ENCODE peak calls at places on chromosome 16, in five cellular contexts. S, A, R, N and F are unnamed samples.

GRCh38 chr16:67212766-67213165 is 13.8 kb downstream of the ELMO3 start:
- DNase-seq in N (no peak), R (no peak), A (no peak), S (no peak), F (no peak)

GRCh38 chr16:10557750-10558149 is 22.6 kb downstream of the EMP2 start:
- DNase-seq in S (no peak), N (no peak), R (no peak), A (no peak), F (no peak)

GRCh38 chr16:66478733-66479511 is 51.8 kb downstream of the BEAN1 start:
- DNase-seq in S (peak; percentile 40), N (no peak), A (peak; percentile 87), R (no peak), F (peak; percentile 63)

GRCh38 chr16:15482068-15482747 is 47.8 kb downstream of the BMERB1 start:
- DNase-seq in N (no peak), A (peak; percentile 90), R (no peak), S (peak; percentile 99), F (peak; percentile 6)

GRCh38 chr16:68538880-68539701 is at the start of gene ZFP90:
- DNase-seq in S (peak; percentile 78), R (peak; percentile 84), N (peak; percentile 83), A (peak; percentile 92), F (peak; percentile 94)

GRCh38 chr16:56451753-56452689 is 667 bp downstream of the OGFOD1 start:
- DNase-seq in R (no peak), N (peak; percentile 37), A (peak; percentile 28), S (peak; percentile 31), F (peak; percentile 12)

GRCh38 chr16:50692999-50693781 is at the start of gene NOD2:
- DNase-seq in S (no peak), R (no peak), N (no peak), A (peak; percentile 53), F (peak; percentile 24)

GRCh38 chr16:74567901-74568300 is 39.0 kb downstream of the GLG1 start:
- DNase-seq in N (no peak), S (no peak), R (no peak), A (no peak), F (no peak)

GRCh38 chr16:56675685-56676210 is 6.1 kb downstream of the MT1H start:
- DNase-seq in N (no peak), A (peak; percentile 86), R (no peak), S (no peak), F (no peak)

GRCh38 chr16:7615565-7615964 is 282.9 kb downstream of the RBFOX1 start:
- DNase-seq in A (no peak), S (no peak), R (no peak), N (no peak), F (no peak)
- TF ChIP-seq CTCF in A (peak; percentile 33), S (no peak), R (no peak), N (no peak), F (no peak)

GRCh38 chr16:85676466-85676865 is 12.3 kb downstream of the GINS2 start:
- DNase-seq in N (no peak), S (no peak), R (no peak), A (no peak), F (no peak)

GRCh38 chr16:85674828-85675227 is 13.9 kb downstream of the GINS2 start:
- DNase-seq in N (no peak), S (no peak), R (no peak), A (no peak), F (no peak)

GRCh38 chr16:85673529-85674417 is 15.0 kb downstream of the GINS2 start:
- DNase-seq in N (no peak), S (peak; percentile 75), A (no peak), R (no peak), F (no peak)

GRCh38 chr16:85674418-85674755 is 14.4 kb downstream of the GINS2 start:
- DNase-seq in N (no peak), R (no peak), S (no peak), A (no peak), F (no peak)

DNA sequence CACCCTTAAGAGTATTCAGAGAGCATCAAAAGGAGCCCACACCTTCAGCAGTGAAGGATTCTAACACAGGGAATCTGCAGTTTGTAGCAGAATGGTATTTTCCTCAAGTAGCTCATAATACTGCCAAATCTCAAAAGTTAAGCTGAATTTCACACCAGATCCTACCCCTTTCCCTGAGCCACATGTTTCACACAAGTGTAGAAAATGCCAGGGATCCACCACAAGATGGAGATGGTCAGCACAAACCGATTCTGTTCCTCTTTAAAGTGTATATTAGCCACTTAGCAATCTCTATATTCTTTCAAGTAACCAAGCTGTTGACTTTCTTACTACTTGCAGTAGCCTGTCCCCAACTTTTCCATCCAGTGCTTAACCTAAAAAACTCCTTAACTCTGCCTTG is 13.2 kb downstream of the GINS2 start:
- DNase-seq in N (no peak), R (no peak), S (peak; percentile 56), A (no peak), F (no peak)
- TF ChIP-seq CTCF in N (no peak), R (peak; percentile 51), S (peak; percentile 57), A (peak; percentile 66), F (peak; percentile 18)

DNA sequence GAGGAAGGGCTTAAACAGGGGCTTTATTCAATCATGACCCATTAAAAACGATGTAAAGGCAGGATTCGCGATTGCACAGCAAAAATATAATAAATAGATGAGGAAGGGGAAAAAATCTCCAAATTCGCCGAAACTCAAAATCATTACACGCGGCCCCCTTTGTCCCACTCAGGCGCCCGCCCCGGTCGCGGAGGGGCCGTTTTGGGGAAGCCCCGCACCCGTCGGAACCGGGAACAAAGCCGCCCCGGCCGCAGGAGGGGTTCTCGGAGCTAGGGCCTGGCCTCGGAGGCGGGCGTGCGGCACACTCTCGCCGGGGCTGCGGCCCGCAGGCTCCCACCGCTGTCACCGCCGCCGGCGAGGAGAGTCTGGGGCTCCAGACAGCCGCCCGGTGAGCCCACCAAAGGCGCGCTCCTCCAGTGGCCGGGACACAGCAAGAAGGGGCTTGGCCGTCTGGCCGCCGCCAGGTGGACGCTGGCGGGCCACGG is 521 bp downstream of the C16orf87 start:
- DNase-seq in A (no peak), N (no peak), R (no peak), S (no peak), F (peak; percentile 47)
- TF ChIP-seq CTCF in A (peak; percentile 9), N (no peak), R (peak; percentile 25), S (no peak), F (no peak)

GRCh38 chr16:20740007-20740883 is 1.4 kb downstream of the THUMPD1 start:
- DNase-seq in A (no peak), R (no peak), S (no peak), N (no peak), F (peak; percentile 9)
- TF ChIP-seq CTCF in A (peak; percentile 46), R (peak; percentile 38), S (peak; percentile 32), N (no peak), F (peak; percentile 21)

DNA sequence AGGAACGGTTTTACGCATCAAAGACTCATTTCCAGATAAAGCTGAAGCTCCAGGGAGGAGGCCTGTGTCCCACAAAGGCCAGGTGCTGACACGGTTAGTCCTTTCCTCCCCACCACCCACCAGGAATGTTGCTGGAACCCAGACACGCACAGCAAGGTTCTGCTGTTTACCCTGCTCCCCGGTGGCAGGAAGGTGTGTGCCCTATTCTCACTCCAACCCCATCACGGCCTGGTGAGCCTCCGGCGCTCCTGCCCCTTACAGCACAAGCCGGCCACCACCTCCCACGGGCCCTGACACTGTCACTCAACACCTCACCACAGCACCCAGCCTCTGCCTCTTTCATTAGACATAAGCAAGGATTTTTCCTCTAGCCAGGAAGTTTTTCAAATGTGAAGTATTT is 47.8 kb downstream of the ANKRD11 start:
- DNase-seq in A (no peak), S (no peak), R (no peak), N (no peak), F (no peak)
- TF ChIP-seq CTCF in A (no peak), S (no peak), R (no peak), N (no peak), F (no peak)